ENCODE peak calls at places on chromosomes 12 and 14, in eight cellular contexts. One of them, this sample, is unnamed.

GRCh38 chr14:29663281-29663801 is 264.3 kb downstream of the PRKD1 start:
- DNase-seq in iris pigment epithelial cell: peak
- DNase-seq in right cardiac atrium: no peak
- DNase-seq in GM03348: peak
- DNase-seq in globus pallidus: no peak
- DNase-seq in hypothalamus: no peak
- DNase-seq in activated effector memory CD4-positive, alpha-beta T cell treated with Interleukin-2 at 50 U/mL for 16 hours: no peak
- DNase-seq in Peyer's patch: no peak
- DNase-seq in this sample: no peak

GRCh38 chr14:92481386-92481785 is 32.2 kb upstream of the RIN3 start:
- DNase-seq in iris pigment epithelial cell: peak
- DNase-seq in right cardiac atrium: no peak
- DNase-seq in GM03348: peak
- DNase-seq in globus pallidus: no peak
- DNase-seq in hypothalamus: no peak
- DNase-seq in activated effector memory CD4-positive, alpha-beta T cell treated with Interleukin-2 at 50 U/mL for 16 hours: no peak
- DNase-seq in Peyer's patch: no peak
- DNase-seq in this sample: peak

GRCh38 chr14:103296007-103296406 is 38.0 kb upstream of the EIF5 start:
- DNase-seq in iris pigment epithelial cell: peak
- DNase-seq in right cardiac atrium: no peak
- DNase-seq in GM03348: peak
- DNase-seq in globus pallidus: no peak
- DNase-seq in hypothalamus: no peak
- DNase-seq in activated effector memory CD4-positive, alpha-beta T cell treated with Interleukin-2 at 50 U/mL for 16 hours: no peak
- DNase-seq in Peyer's patch: peak
- DNase-seq in this sample: no peak

GRCh38 chr14:64218344-64219240 is 75.6 kb downstream of the ESR2 start:
- DNase-seq in iris pigment epithelial cell: peak
- DNase-seq in right cardiac atrium: no peak
- DNase-seq in GM03348: no peak
- DNase-seq in globus pallidus: no peak
- DNase-seq in hypothalamus: no peak
- DNase-seq in activated effector memory CD4-positive, alpha-beta T cell treated with Interleukin-2 at 50 U/mL for 16 hours: no peak
- DNase-seq in Peyer's patch: peak
- DNase-seq in this sample: no peak

GRCh38 chr14:51554339-51554920 is 97.3 kb upstream of the FRMD6 start:
- DNase-seq in iris pigment epithelial cell: peak
- DNase-seq in right cardiac atrium: no peak
- DNase-seq in GM03348: peak
- DNase-seq in globus pallidus: no peak
- DNase-seq in hypothalamus: no peak
- DNase-seq in activated effector memory CD4-positive, alpha-beta T cell treated with Interleukin-2 at 50 U/mL for 16 hours: no peak
- DNase-seq in Peyer's patch: no peak
- DNase-seq in this sample: no peak

GRCh38 chr14:24436355-24437019 is 6.1 kb downstream of the SDR39U1 start:
- DNase-seq in iris pigment epithelial cell: peak
- DNase-seq in right cardiac atrium: no peak
- DNase-seq in GM03348: peak
- DNase-seq in globus pallidus: peak
- DNase-seq in hypothalamus: no peak
- DNase-seq in activated effector memory CD4-positive, alpha-beta T cell treated with Interleukin-2 at 50 U/mL for 16 hours: no peak
- DNase-seq in Peyer's patch: no peak
- DNase-seq in this sample: no peak

GRCh38 chr12:46442723-46443122 is 70.2 kb upstream of the SLC38A2 start:
- DNase-seq in iris pigment epithelial cell: no peak
- DNase-seq in right cardiac atrium: no peak
- DNase-seq in GM03348: no peak
- DNase-seq in globus pallidus: no peak
- DNase-seq in hypothalamus: no peak
- DNase-seq in activated effector memory CD4-positive, alpha-beta T cell treated with Interleukin-2 at 50 U/mL for 16 hours: no peak
- DNase-seq in Peyer's patch: no peak
- DNase-seq in this sample: no peak

GRCh38 chr12:77746108-77746507 is 84.6 kb upstream of the NAV3 start:
- DNase-seq in iris pigment epithelial cell: peak
- DNase-seq in right cardiac atrium: no peak
- DNase-seq in GM03348: no peak
- DNase-seq in globus pallidus: no peak
- DNase-seq in hypothalamus: no peak
- DNase-seq in activated effector memory CD4-positive, alpha-beta T cell treated with Interleukin-2 at 50 U/mL for 16 hours: no peak
- DNase-seq in Peyer's patch: no peak
- DNase-seq in this sample: no peak

GRCh38 chr14:63996575-63997220 is 143.9 kb downstream of the SYNE2 start:
- DNase-seq in iris pigment epithelial cell: no peak
- DNase-seq in right cardiac atrium: no peak
- DNase-seq in GM03348: no peak
- DNase-seq in globus pallidus: no peak
- DNase-seq in hypothalamus: no peak
- DNase-seq in activated effector memory CD4-positive, alpha-beta T cell treated with Interleukin-2 at 50 U/mL for 16 hours: no peak
- DNase-seq in Peyer's patch: no peak
- DNase-seq in this sample: no peak

GRCh38 chr12:42342028-42342427 is 16.1 kb downstream of the PPHLN1 start:
- DNase-seq in iris pigment epithelial cell: no peak
- DNase-seq in right cardiac atrium: no peak
- DNase-seq in GM03348: no peak
- DNase-seq in globus pallidus: no peak
- DNase-seq in hypothalamus: no peak
- DNase-seq in activated effector memory CD4-positive, alpha-beta T cell treated with Interleukin-2 at 50 U/mL for 16 hours: no peak
- DNase-seq in Peyer's patch: no peak
- DNase-seq in this sample: no peak